ENCODE peak calls at places on chromosomes 6 and 20, in ten cellular contexts. G is AG04449, D is ovary, E is astrocyte of the spinal cord, Z is kidney epithelial cell, L is hepatocyte, R is cardiac fibroblast, H is brain microvascular endothelial cell, U is body of pancreas, X is Peyer's patch. K is an unnamed sample.

GRCh38 chr6:7112741-7113313 is 5.1 kb downstream of the RREB1 start:
- DNase-seq in G (no peak), D (no peak), E (no peak), Z (no peak), L (peak), R (no peak), H (no peak), U (peak), X (peak), K (no peak)

GRCh38 chr6:14344486-14344885 is 226.9 kb downstream of the CD83 start:
- DNase-seq in G (no peak), D (no peak), E (no peak), Z (no peak), L (no peak), R (no peak), H (no peak), U (no peak), X (no peak), K (no peak)

GRCh38 chr6:79463721-79464120 is 73.5 kb downstream of the LCA5 start:
- DNase-seq in G (no peak), D (no peak), E (no peak), Z (peak), L (peak), R (no peak), H (no peak), U (no peak), X (no peak), K (no peak)

GRCh38 chr20:62832212-62832922 is 15.5 kb downstream of the COL9A3 start:
- DNase-seq in G (no peak), D (peak), E (no peak), Z (no peak), L (peak), R (no peak), H (no peak), U (peak), X (peak), K (no peak)

GRCh38 chr6:79143320-79143898 is 65.4 kb upstream of the PHIP start:
- DNase-seq in G (no peak), D (no peak), E (no peak), Z (no peak), L (no peak), R (no peak), H (no peak), U (no peak), X (no peak), K (no peak)

GRCh38 chr6:34246563-34247391 is 2.0 kb downstream of the SMIM29 start:
- DNase-seq in G (no peak), D (peak), E (peak), Z (no peak), L (peak), R (peak), H (peak), U (no peak), X (peak), K (no peak)

GRCh38 chr6:167212716-167213011 is 54.9 kb upstream of the GPR31 start:
- DNase-seq in G (no peak), D (no peak), E (no peak), Z (no peak), L (no peak), R (no peak), H (no peak), U (no peak), X (no peak), K (no peak)

GRCh38 chr6:159084493-159085091 is 39.8 kb upstream of the TAGAP start:
- DNase-seq in G (peak), D (no peak), E (peak), Z (peak), L (no peak), R (peak), H (no peak), U (no peak), X (no peak), K (peak)

GRCh38 chr6:133548409-133548808 is 307.3 kb downstream of the EYA4 start:
- DNase-seq in G (peak), D (no peak), E (peak), Z (no peak), L (peak), R (peak), H (peak), U (peak), X (no peak), K (peak)

GRCh38 chr6:126302191-126302590 is 37.7 kb upstream of the CENPW start:
- DNase-seq in G (no peak), D (no peak), E (peak), Z (no peak), L (no peak), R (peak), H (no peak), U (no peak), X (no peak), K (no peak)

GRCh38 chr6:42217165-42217522 is 517 bp downstream of the MRPS10 start:
- DNase-seq in G (no peak), D (no peak), E (no peak), Z (no peak), L (no peak), R (no peak), H (no peak), U (no peak), X (no peak), K (no peak)

GRCh38 chr20:32442630-32443029 is 84.5 kb downstream of the ASXL1 start:
- DNase-seq in G (no peak), D (no peak), E (no peak), Z (no peak), L (no peak), R (no peak), H (no peak), U (no peak), X (peak), K (no peak)

GRCh38 chr6:126605089-126605488 is 265.2 kb downstream of the CENPW start:
- DNase-seq in G (no peak), D (no peak), E (no peak), Z (no peak), L (no peak), R (no peak), H (no peak), U (no peak), X (no peak), K (no peak)

GRCh38 chr6:138231399-138231886 is 13.2 kb upstream of the PBOV1 start:
- DNase-seq in G (no peak), D (no peak), E (peak), Z (no peak), L (peak), R (no peak), H (no peak), U (peak), X (no peak), K (no peak)

GRCh38 chr20:32858189-32858588 is 534 bp upstream of the EFCAB8 start:
- DNase-seq in G (no peak), D (no peak), E (no peak), Z (no peak), L (no peak), R (no peak), H (no peak), U (no peak), X (no peak), K (no peak)

GRCh38 chr6:10618409-10618808 is 76.0 kb downstream of the C6orf52 start:
- DNase-seq in G (no peak), D (no peak), E (no peak), Z (no peak), L (no peak), R (no peak), H (no peak), U (no peak), X (no peak), K (no peak)

GRCh38 chr6:33428219-33428890 is 8.5 kb downstream of the SYNGAP1 start:
- DNase-seq in G (no peak), D (peak), E (no peak), Z (no peak), L (peak), R (peak), H (peak), U (peak), X (peak), K (no peak)

GRCh38 chr6:169651498-169651897 is 50.3 kb downstream of the WDR27 start:
- DNase-seq in G (no peak), D (no peak), E (no peak), Z (no peak), L (no peak), R (no peak), H (no peak), U (no peak), X (no peak), K (no peak)

GRCh38 chr6:71886184-71887005 is at the start of gene RIMS1:
- DNase-seq in G (no peak), D (peak), E (peak), Z (no peak), L (peak), R (peak), H (peak), U (peak), X (no peak), K (peak)

GRCh38 chr20:8432435-8433148 is 300.5 kb downstream of the PLCB1 start:
- DNase-seq in G (no peak), D (no peak), E (no peak), Z (no peak), L (no peak), R (no peak), H (no peak), U (no peak), X (no peak), K (no peak)

GRCh38 chr6:169959129-169960002 is 207.9 kb downstream of the ERMARD start:
- DNase-seq in G (no peak), D (peak), E (no peak), Z (no peak), L (no peak), R (no peak), H (no peak), U (peak), X (peak), K (no peak)

GRCh38 chr6:11083491-11083890 is 10.1 kb upstream of the SMIM13 start:
- DNase-seq in G (no peak), D (no peak), E (peak), Z (no peak), L (no peak), R (peak), H (peak), U (no peak), X (no peak), K (peak)

GRCh38 chr6:82017316-82017715 is 230.2 kb downstream of the IBTK start:
- DNase-seq in G (no peak), D (no peak), E (peak), Z (peak), L (peak), R (peak), H (peak), U (peak), X (peak), K (peak)

GRCh38 chr6:53282741-53283140 is 66.0 kb downstream of the ELOVL5 start:
- DNase-seq in G (no peak), D (no peak), E (peak), Z (no peak), L (no peak), R (peak), H (peak), U (no peak), X (no peak), K (no peak)

GRCh38 chr6:136684483-136684882 is 107.8 kb downstream of the MAP3K5 start:
- DNase-seq in G (no peak), D (no peak), E (no peak), Z (no peak), L (no peak), R (no peak), H (no peak), U (no peak), X (no peak), K (no peak)

GRCh38 chr6:20610636-20611200 is 76.5 kb downstream of the CDKAL1 start:
- DNase-seq in G (no peak), D (no peak), E (no peak), Z (no peak), L (no peak), R (peak), H (no peak), U (no peak), X (no peak), K (peak)

GRCh38 chr6:7991992-7992815 is 72.0 kb downstream of the BLOC1S5 start:
- DNase-seq in G (peak), D (no peak), E (peak), Z (no peak), L (peak), R (peak), H (peak), U (no peak), X (no peak), K (peak)

GRCh38 chr6:55108469-55109130 is 65.7 kb upstream of the HCRTR2 start:
- DNase-seq in G (no peak), D (no peak), E (no peak), Z (no peak), L (no peak), R (no peak), H (no peak), U (no peak), X (no peak), K (no peak)

GRCh38 chr6:115485400-115485799 is 575.3 kb downstream of the FRK start:
- DNase-seq in G (no peak), D (no peak), E (no peak), Z (no peak), L (no peak), R (no peak), H (no peak), U (no peak), X (no peak), K (no peak)

GRCh38 chr6:140376209-140376608 is 1001.8 kb upstream of the CITED2 start:
- DNase-seq in G (no peak), D (no peak), E (no peak), Z (no peak), L (no peak), R (no peak), H (no peak), U (no peak), X (no peak), K (no peak)

GRCh38 chr6:157323114-157323923 is at the start of gene TMEM242:
- DNase-seq in G (peak), D (peak), E (peak), Z (no peak), L (peak), R (peak), H (peak), U (peak), X (peak), K (peak)
- TF ChIP-seq CTCF in G (no peak), D (no peak), E (peak), Z (peak), L (peak), R (peak), H (peak), U (peak), X (peak), K (peak)

GRCh38 chr20:50724851-50725721 is 6.3 kb upstream of the PARD6B start:
- DNase-seq in G (peak), D (peak), E (peak), Z (peak), L (peak), R (peak), H (peak), U (peak), X (no peak), K (peak)
- H3K4me3 ChIP-seq in G (no peak), D (no peak), E (no peak), Z (no peak), L (no peak), R (no peak), H (no peak), U (no peak), X (no peak), K (peak)

DNA sequence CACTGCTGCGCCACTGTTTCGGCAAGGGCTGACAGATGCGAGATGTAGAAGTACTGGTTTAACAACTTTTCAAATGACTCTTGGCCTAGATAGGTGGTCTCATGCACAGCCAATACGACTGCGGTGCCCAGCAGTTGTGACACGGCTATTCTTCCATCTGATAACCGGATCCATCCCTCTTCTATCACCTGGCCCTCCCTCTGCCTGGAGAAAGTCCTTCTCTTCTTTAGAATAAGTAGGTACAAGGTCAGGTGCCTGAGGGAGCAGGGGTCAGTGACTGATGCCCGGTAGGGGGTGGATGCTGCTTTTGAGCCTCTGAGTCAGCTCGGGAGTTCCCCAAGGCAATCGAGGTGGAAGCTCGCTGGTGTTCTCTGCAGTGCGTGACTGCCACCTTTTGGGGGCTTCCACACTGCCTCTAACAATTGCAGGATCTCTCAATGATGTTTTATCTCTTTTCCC is 166.8 kb upstream of the GRIK2 start:
- DNase-seq in G (no peak), D (no peak), E (peak), Z (no peak), L (peak), R (peak), H (peak), U (no peak), X (peak), K (peak)
- TF ChIP-seq CTCF in G (peak), D (no peak), E (peak), Z (peak), L (peak), R (peak), H (peak), U (no peak), X (peak), K (peak)

GRCh38 chr6:27161946-27162603 is 85.4 kb upstream of the PRSS16 start:
- DNase-seq in G (peak), D (no peak), E (peak), Z (no peak), L (peak), R (peak), H (peak), U (peak), X (no peak), K (peak)

GRCh38 chr6:27163858-27164257 is 83.6 kb upstream of the PRSS16 start:
- DNase-seq in G (no peak), D (no peak), E (no peak), Z (no peak), L (no peak), R (no peak), H (no peak), U (no peak), X (no peak), K (no peak)

GRCh38 chr6:27161115-27161514 is 86.4 kb upstream of the PRSS16 start:
- DNase-seq in G (no peak), D (no peak), E (no peak), Z (no peak), L (no peak), R (no peak), H (no peak), U (no peak), X (no peak), K (no peak)

GRCh38 chr6:27159725-27160124 is 87.8 kb upstream of the PRSS16 start:
- DNase-seq in G (no peak), D (no peak), E (no peak), Z (no peak), L (no peak), R (no peak), H (no peak), U (no peak), X (no peak), K (no peak)

DNA sequence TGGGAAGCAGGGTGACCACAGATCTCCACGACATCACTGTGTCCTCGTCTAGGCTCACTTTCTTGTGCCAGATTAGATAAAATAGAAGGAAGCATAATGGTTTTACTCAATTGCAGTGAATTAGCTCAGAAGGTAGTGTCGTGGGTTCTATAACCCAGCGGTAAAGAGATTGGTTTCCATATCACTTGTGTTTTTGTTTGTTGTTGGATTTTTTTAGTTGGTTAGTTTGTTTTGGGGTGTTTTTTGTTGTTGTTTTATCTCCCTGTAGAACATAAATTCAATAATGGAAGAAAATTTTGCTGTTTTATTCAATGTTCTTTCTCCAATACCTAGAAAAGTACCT is 85.9 kb upstream of the PRSS16 start:
- DNase-seq in G (no peak), D (no peak), E (no peak), Z (no peak), L (no peak), R (no peak), H (no peak), U (no peak), X (no peak), K (no peak)
- H3K4me3 ChIP-seq in G (no peak), D (no peak), E (no peak), Z (no peak), L (no peak), R (no peak), H (no peak), U (no peak), X (no peak), K (no peak)